ENCODE peak calls at places on chromosomes 6 and 20, in four cellular contexts. L is stimulated activated effector memory CD8-positive, alpha-beta T cell treated with anti-CD3 and anti-CD28 coated beads, Interleukin-12 subunit alpha, Interleukin-12 subunit beta, amount 100 ng/mL, for 72 hours; G is activated CD4-positive, alpha-beta T cell treated with anti-CD3 and anti-CD28 coated beads, Interleukin-2, amount 10 ng/mL, durations not matched to agents 7 days and 5 days; K is iPS-NIHi11. Z is an unnamed sample.

GRCh38 chr6:48111143-48111506 is at the start of gene PTCHD4:
- DNase-seq in L (no peak), G (no peak), K (peak; percentile 31), Z (peak; percentile 11)

GRCh38 chr6:35049346-35049745 is 91.8 kb downstream of the TCP11 start:
- DNase-seq in L (no peak), G (no peak), K (no peak), Z (no peak)

GRCh38 chr6:1839315-1839714 is 229.6 kb downstream of the FOXC1 start:
- DNase-seq in L (no peak), G (no peak), K (no peak), Z (no peak)

GRCh38 chr20:22546344-22546743 is 38.0 kb downstream of the FOXA2 start:
- DNase-seq in L (no peak), G (no peak), K (no peak), Z (no peak)

GRCh38 chr20:1474817-1475603 is 8.4 kb upstream of the NSFL1C start:
- DNase-seq in L (no peak), G (no peak), K (peak; percentile 45), Z (no peak)

GRCh38 chr6:167778497-167779122 is 48.1 kb upstream of the AFDN start:
- DNase-seq in L (no peak), G (no peak), K (peak; percentile 54), Z (no peak)

GRCh38 chr20:45798935-45799642 is 7.3 kb downstream of the DNTTIP1 start:
- DNase-seq in L (peak; percentile 57), G (peak; percentile 81), K (peak; percentile 78), Z (peak; percentile 51)

GRCh38 chr6:56400273-56400672 is 152.9 kb upstream of the COL21A1 start:
- DNase-seq in L (no peak), G (no peak), K (no peak), Z (no peak)

GRCh38 chr6:87675004-87675681 is 26.9 kb downstream of the AKIRIN2 start:
- DNase-seq in L (no peak), G (no peak), K (no peak), Z (no peak)

GRCh38 chr20:17680128-17680835 is 1.8 kb downstream of the RRBP1 start:
- DNase-seq in L (no peak), G (no peak), K (no peak), Z (no peak)

GRCh38 chr6:11496152-11497060 is 41.1 kb upstream of the TMEM170B start:
- DNase-seq in L (peak; percentile 63), G (peak; percentile 84), K (peak; percentile 75), Z (peak; percentile 63)

GRCh38 chr6:104019075-104019474 is 840.6 kb downstream of the HACE1 start:
- DNase-seq in L (no peak), G (no peak), K (no peak), Z (no peak)

GRCh38 chr20:49278817-49279676 is 1.2 kb upstream of the ZNFX1 start:
- DNase-seq in L (no peak), G (peak; percentile 30), K (no peak), Z (no peak)

GRCh38 chr20:18287546-18287914 is 797 bp upstream of the ZNF133 start:
- DNase-seq in L (no peak), G (no peak), K (no peak), Z (no peak)